ENCODE peak calls at places on chromosomes 12 and 14, in nine cellular contexts. S, X, C, K, R, I, H, T and W are unnamed samples.

GRCh38 chr12:49580572-49581535 is 12.9 kb upstream of the MCRS1 start:
- DNase-seq in H (peak), I (no peak), R (peak), K (peak), X (peak), S (peak), C (peak), T (peak), W (peak)

GRCh38 chr12:130953783-130954543 is at the start of gene ADGRD1:
- DNase-seq in C (no peak), I (no peak), H (peak), R (no peak), K (no peak), S (peak), T (no peak), X (peak), W (no peak)

GRCh38 chr14:52527052-52527451 is 25.3 kb downstream of the TXNDC16 start:
- DNase-seq in K (no peak), R (no peak), I (no peak), T (no peak), X (no peak), C (no peak), H (no peak), S (no peak), W (no peak)

GRCh38 chr14:69263364-69263763 is 3.4 kb downstream of the GALNT16 start:
- DNase-seq in C (no peak), I (no peak), S (peak), T (no peak), X (peak), K (peak), R (no peak), H (no peak), W (no peak)

GRCh38 chr12:121803861-121804416 is at the start of gene SETD1B:
- DNase-seq in S (peak), T (no peak), K (peak), H (peak), I (no peak), X (peak), C (peak), R (peak), W (peak)

GRCh38 chr14:99571303-99571986 is 32.6 kb downstream of the CCDC85C start:
- DNase-seq in K (no peak), H (no peak), R (no peak), S (no peak), X (no peak), C (no peak), I (no peak), T (no peak), W (no peak)

GRCh38 chr12:88639361-88639760 is 59.1 kb upstream of the KITLG start:
- DNase-seq in C (no peak), T (no peak), R (no peak), S (peak), I (no peak), K (no peak), H (no peak), X (peak), W (no peak)

GRCh38 chr14:90426663-90427062 is 29.8 kb downstream of the CALM1 start:
- DNase-seq in H (no peak), S (peak), K (no peak), C (no peak), R (no peak), T (no peak), X (no peak), I (no peak), W (no peak)

GRCh38 chr12:19553177-19553576 is 113.9 kb downstream of the AEBP2 start:
- DNase-seq in H (no peak), R (no peak), T (no peak), I (no peak), C (no peak), K (no peak), X (no peak), S (no peak), W (no peak)

GRCh38 chr12:93366427-93366826 is 11.3 kb upstream of the NUDT4 start:
- DNase-seq in H (no peak), R (no peak), C (no peak), I (no peak), T (no peak), X (no peak), S (no peak), K (no peak), W (peak)

GRCh38 chr12:89280833-89281533 is 71.3 kb downstream of the DUSP6 start:
- DNase-seq in X (peak), I (no peak), C (peak), T (no peak), H (no peak), K (no peak), R (peak), S (no peak), W (peak)

GRCh38 chr12:27595231-27595642 is 71.2 kb downstream of the PPFIBP1 start:
- DNase-seq in T (peak), H (no peak), S (peak), R (peak), X (peak), C (no peak), I (no peak), K (no peak), W (no peak)

GRCh38 chr12:93524386-93525133 is 47.9 kb upstream of the SOCS2 start:
- DNase-seq in X (no peak), R (no peak), S (no peak), H (peak), C (no peak), T (peak), K (no peak), I (no peak), W (no peak)

GRCh38 chr14:56494167-56494566 is 85.4 kb upstream of the TMEM260 start:
- DNase-seq in T (no peak), S (no peak), K (no peak), X (no peak), R (no peak), C (no peak), H (no peak), I (no peak), W (no peak)

GRCh38 chr12:93173178-93173957 is 204.4 kb upstream of the NUDT4 start:
- DNase-seq in S (peak), T (no peak), C (no peak), R (no peak), H (no peak), X (peak), I (no peak), K (no peak), W (peak)

GRCh38 chr12:98332626-98333025 is 182.8 kb upstream of the TMPO start:
- DNase-seq in K (no peak), S (no peak), T (no peak), C (no peak), R (no peak), H (no peak), X (no peak), I (peak), W (no peak)

GRCh38 chr14:94390372-94391086 is 2.1 kb upstream of the SERPINA1 start:
- DNase-seq in H (peak), T (no peak), K (no peak), X (no peak), I (no peak), R (no peak), S (no peak), C (no peak), W (no peak)

GRCh38 chr12:50401383-50402155 is 884 bp downstream of the LARP4 start:
- DNase-seq in K (peak), C (peak), S (peak), I (no peak), H (peak), R (peak), T (no peak), X (peak), W (no peak)

GRCh38 chr12:21308785-21309184 is 25.9 kb downstream of the SLCO1A2 start:
- DNase-seq in S (no peak), I (no peak), C (no peak), K (no peak), H (no peak), T (no peak), R (no peak), X (no peak), W (no peak)

GRCh38 chr12:34292736-34293625 is 270.7 kb downstream of the ALG10 start:
- DNase-seq in I (no peak), K (no peak), T (peak), C (no peak), H (no peak), S (no peak), X (no peak), R (no peak), W (no peak)

GRCh38 chr12:77645966-77646598 is 184.6 kb upstream of the NAV3 start:
- DNase-seq in K (no peak), R (peak), I (no peak), S (no peak), T (no peak), H (peak), X (no peak), C (no peak), W (no peak)

GRCh38 chr12:124804011-124804621 is 59.5 kb downstream of the SCARB1 start:
- DNase-seq in I (no peak), S (peak), R (peak), K (peak), C (no peak), T (peak), H (peak), X (peak), W (peak)

GRCh38 chr12:46303039-46303666 is 34.3 kb upstream of the SLC38A1 start:
- DNase-seq in X (peak), T (peak), I (peak), S (peak), K (peak), H (peak), C (peak), R (no peak), W (peak)

GRCh38 chr12:53701518-53702264 is 25.6 kb downstream of the CALCOCO1 start:
- DNase-seq in S (peak), T (peak), X (peak), C (peak), R (peak), H (peak), K (peak), I (peak), W (peak)
- H3K9ac ChIP-seq in S (no peak), T (no peak), X (no peak), C (no peak), R (no peak), H (no peak), K (no peak), I (no peak), W (no peak)

GRCh38 chr12:107320929-107321618 is 227.7 kb upstream of the CRY1 start:
- DNase-seq in S (no peak), X (peak), R (peak), T (no peak), H (peak), C (no peak), I (no peak), K (no peak), W (peak)
- H3K9ac ChIP-seq in S (no peak), X (no peak), R (no peak), T (peak), H (no peak), C (no peak), I (no peak), K (no peak), W (peak)

DNA sequence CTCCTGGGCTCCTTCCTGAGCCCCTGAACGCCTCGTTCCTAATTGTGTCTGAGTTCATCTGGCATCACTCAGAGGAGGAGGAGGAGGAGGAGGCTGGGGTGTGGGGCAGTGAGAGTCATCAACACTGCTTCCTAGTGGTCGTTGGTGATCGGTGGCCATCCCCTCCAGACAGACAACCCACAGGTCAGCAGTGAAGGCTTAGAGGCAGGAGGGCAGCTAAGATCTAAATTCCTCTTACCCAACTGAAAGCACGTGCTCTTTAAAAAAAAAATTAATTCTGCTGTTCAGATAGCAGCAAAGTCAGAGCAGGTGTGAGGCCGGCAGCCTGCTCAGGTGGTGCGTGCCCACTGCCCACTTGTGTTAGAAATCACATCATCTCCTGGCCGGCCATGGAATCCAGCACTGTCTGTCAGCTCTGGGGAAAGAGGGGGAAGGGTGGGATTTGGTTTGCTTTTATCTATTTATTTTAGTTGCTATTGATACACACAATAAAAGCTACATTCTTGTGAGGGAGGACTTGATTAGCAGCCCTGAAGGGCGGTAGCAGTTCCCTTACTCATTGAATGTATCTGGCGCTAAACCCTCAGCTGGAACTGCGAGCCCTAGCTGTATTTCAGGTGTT is 46.6 kb downstream of the PPP2R5C start:
- DNase-seq in H (peak), X (no peak), K (peak), T (peak), R (peak), I (no peak), S (no peak), C (no peak), W (no peak)
- H3K9ac ChIP-seq in H (peak), X (no peak), K (peak), T (no peak), R (no peak), I (no peak), S (no peak), C (no peak), W (peak)

GRCh38 chr12:96240251-96240650 is 46.1 kb downstream of the ELK3 start:
- DNase-seq in R (no peak), X (no peak), H (no peak), I (no peak), T (no peak), S (no peak), C (no peak), K (no peak), W (no peak)
- H3K9ac ChIP-seq in R (no peak), X (no peak), H (no peak), I (no peak), T (no peak), S (no peak), C (no peak), K (no peak), W (no peak)

GRCh38 chr14:38254565-38255407 is 1.1 kb downstream of the CLEC14A start:
- DNase-seq in T (no peak), I (no peak), S (peak), H (no peak), C (no peak), R (peak), K (no peak), X (no peak), W (no peak)
- H3K9ac ChIP-seq in T (no peak), I (no peak), S (no peak), H (no peak), C (no peak), R (no peak), K (no peak), X (peak), W (no peak)